ENCODE peak calls at places on chromosomes 11 and 22, in ten cellular contexts. M is upper lobe of right lung; B is body of pancreas; H is IMR-90; T is CD8-positive, alpha-beta memory T cell; F is HCT116; V is prostate gland; J is CD8-positive, alpha-beta T cell; O is colonic mucosa; U is stomach. E is an unnamed sample.

GRCh38 chr22:44846726-44847275 is 94.4 kb downstream of the ARHGAP8 start:
- DNase-seq in U (no peak), T (no peak), V (no peak), O (no peak), B (no peak), J (no peak), H (no peak), M (no peak), F (no peak), E (no peak)

GRCh38 chr11:83392556-83392955 is 106.4 kb upstream of the CCDC90B start:
- DNase-seq in U (no peak), J (no peak), V (no peak), B (no peak), T (no peak), F (no peak), O (no peak), H (no peak), M (no peak), E (no peak)

GRCh38 chr22:47940211-47940610 is 1177.8 kb downstream of the TBC1D22A start:
- DNase-seq in U (no peak), M (no peak), F (no peak), J (no peak), H (no peak), T (no peak), O (no peak), B (no peak), V (no peak), E (no peak)

GRCh38 chr11:79083346-79083745 is 357.5 kb downstream of the TENM4 start:
- DNase-seq in U (no peak), O (no peak), M (no peak), T (no peak), V (no peak), F (no peak), H (peak; percentile 26), J (no peak), B (no peak), E (no peak)

GRCh38 chr11:134275534-134276395 is at the start of gene GLB1L3:
- DNase-seq in F (no peak), M (peak; percentile 71), U (no peak), T (peak; percentile 62), B (peak; percentile 25), V (peak; percentile 32), H (no peak), J (peak; percentile 77), O (no peak), E (no peak)

GRCh38 chr11:77278595-77279506 is 22.6 kb downstream of the GDPD4 start:
- DNase-seq in M (no peak), F (no peak), H (peak; percentile 70), B (no peak), V (no peak), O (no peak), U (no peak), T (no peak), J (no peak), E (no peak)

GRCh38 chr11:71163371-71163770 is 89.0 kb downstream of the SHANK2 start:
- DNase-seq in H (no peak), B (no peak), J (no peak), T (no peak), O (no peak), V (no peak), M (no peak), F (no peak), U (no peak), E (no peak)

GRCh38 chr11:94452988-94453387 is 40.7 kb downstream of the MRE11 start:
- DNase-seq in T (no peak), J (no peak), B (no peak), M (no peak), U (no peak), V (no peak), O (no peak), F (no peak), H (no peak), E (no peak)

GRCh38 chr22:41288245-41288946 is 2.4 kb upstream of the RANGAP1 start:
- DNase-seq in M (no peak), H (peak; percentile 88), B (peak; percentile 59), U (peak; percentile 37), F (peak; percentile 74), J (no peak), V (peak; percentile 80), O (peak; percentile 76), T (no peak), E (peak; percentile 59)

GRCh38 chr11:75431533-75432525 is 1.2 kb downstream of the KLHL35 start:
- DNase-seq in H (no peak), U (no peak), B (no peak), J (no peak), T (no peak), F (no peak), V (no peak), M (no peak), O (peak; percentile 32), E (no peak)

GRCh38 chr11:75430692-75431532 is 2.1 kb downstream of the KLHL35 start:
- DNase-seq in U (no peak), J (no peak), V (no peak), F (no peak), H (no peak), M (no peak), T (no peak), B (no peak), O (no peak), E (no peak)

GRCh38 chr11:75433443-75433842 is 440 bp upstream of the KLHL35 start:
- DNase-seq in B (no peak), H (no peak), M (no peak), V (no peak), U (no peak), F (no peak), T (no peak), O (no peak), J (no peak), E (no peak)

GRCh38 chr11:75434051-75434450 is 1.0 kb upstream of the KLHL35 start:
- DNase-seq in J (no peak), O (no peak), U (no peak), B (no peak), V (no peak), F (no peak), T (no peak), H (no peak), M (no peak), E (no peak)

DNA sequence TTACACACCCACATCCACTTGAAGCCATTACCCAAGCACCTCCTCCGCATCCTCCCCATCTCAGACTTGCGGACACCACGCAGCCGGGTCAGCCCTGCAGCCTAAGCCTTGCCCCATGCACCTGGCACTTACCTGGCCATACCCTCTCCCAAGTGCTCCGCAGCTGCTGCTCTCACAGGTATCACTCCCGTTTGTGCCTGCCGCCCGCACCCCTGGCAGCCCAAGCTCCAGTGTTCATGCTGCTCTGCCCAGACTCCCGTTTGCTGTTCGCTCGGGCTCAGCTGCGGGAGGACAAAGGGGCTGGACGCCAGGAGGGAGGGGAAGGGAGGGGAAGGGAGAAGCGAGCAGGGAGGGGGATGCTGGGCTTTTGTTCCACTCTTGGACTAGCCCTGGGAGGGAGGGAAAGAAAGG is at the start of gene KLHL35:
- DNase-seq in U (no peak), F (no peak), J (no peak), V (no peak), H (no peak), T (no peak), M (no peak), O (no peak), B (no peak), E (no peak)
- H3K27me3 ChIP-seq in U (no peaks in the 10 kb centered on the region), F (no peaks in the 10 kb centered on the region), J (peaks cover 11% of the 10 kb centered on the region), V (peaks cover 6% of the 10 kb centered on the region), H (peaks cover 36% of the 10 kb centered on the region), T (peaks cover 13% of the 10 kb centered on the region), M (peaks cover 13% of the 10 kb centered on the region), O (peaks cover 38% of the 10 kb centered on the region), B (no peaks in the 10 kb centered on the region), E (peaks cover 56% of the 10 kb centered on the region)

DNA sequence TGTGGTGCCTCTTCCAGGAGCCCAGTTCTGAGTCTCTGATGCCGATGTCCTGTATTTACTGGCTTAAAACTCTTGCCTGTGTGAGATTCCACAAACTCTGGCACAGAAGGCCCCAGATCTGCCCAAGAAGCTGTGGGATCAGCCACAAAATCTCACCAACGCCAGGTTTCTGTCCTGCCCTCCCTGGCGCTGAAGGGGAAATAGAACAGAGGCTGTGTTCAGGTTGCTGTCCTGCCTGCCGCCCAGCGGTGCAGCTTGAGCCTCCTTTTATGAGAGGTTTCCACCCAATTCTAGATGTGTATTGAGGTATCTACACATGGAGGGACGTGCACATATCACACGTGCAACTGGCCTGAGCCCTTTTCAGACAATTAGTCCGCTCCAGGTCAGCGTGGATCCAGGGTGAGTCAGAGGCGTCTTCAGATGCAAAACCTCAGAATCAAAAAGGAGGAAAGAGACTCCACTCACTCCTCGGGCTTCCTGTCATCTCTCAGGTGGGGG is 2.2 kb downstream of the TMEM80 start:
- DNase-seq in H (peak; percentile 76), M (no peak), O (no peak), B (no peak), F (no peak), V (no peak), T (no peak), J (no peak), U (no peak), E (no peak)
- H3K4me3 ChIP-seq in H (no peak overlapping the region), M (no peak overlapping the region), O (no peak overlapping the region), B (no peak overlapping the region), F (no peak overlapping the region), V (no peak overlapping the region), T (no peak overlapping the region), J (no peak overlapping the region), U (no peak overlapping the region), E (no peak overlapping the region)

GRCh38 chr22:22949953-22950352 is 62.3 kb downstream of the IGLL5 start:
- DNase-seq in M (no peak), B (no peak), V (no peak), T (no peak), H (no peak), F (no peak), J (no peak), O (no peak), U (no peak), E (no peak)
- H3K27me3 ChIP-seq in M (peaks cover 33% of the 10 kb centered on the region), B (no peaks in the 10 kb centered on the region), V (no peaks in the 10 kb centered on the region), T (no peaks in the 10 kb centered on the region), H (peaks cover 10% of the 10 kb centered on the region), F (peaks cover 5% of the 10 kb centered on the region), J (no peaks in the 10 kb centered on the region), O (no peaks in the 10 kb centered on the region), U (no peaks in the 10 kb centered on the region), E (peaks cover 15% of the 10 kb centered on the region)

DNA sequence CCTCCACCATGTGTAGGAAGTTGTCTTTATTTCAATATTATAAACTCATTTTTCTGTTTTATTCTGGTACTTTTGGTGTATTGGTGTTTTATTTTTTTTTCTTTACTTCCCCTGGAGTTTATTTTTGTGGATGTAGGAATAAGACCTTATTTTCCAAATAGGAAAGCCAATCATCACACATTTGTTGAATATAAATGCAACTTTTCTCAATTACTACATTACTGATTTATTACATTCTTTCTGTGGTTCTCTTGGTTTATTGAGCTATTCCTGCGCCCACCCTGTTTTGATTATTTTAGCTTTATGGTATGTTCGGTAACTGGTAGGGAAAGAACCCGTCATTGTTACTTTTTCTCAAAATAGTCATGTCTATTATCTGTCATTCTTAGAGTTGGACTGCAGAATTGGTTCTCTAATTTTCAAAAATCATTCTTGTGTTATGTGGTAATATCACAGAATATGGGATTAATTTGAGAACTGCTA is 3.6 kb downstream of the IGLL5 start:
- DNase-seq in J (no peak), B (no peak), V (no peak), F (no peak), M (no peak), T (no peak), O (no peak), H (no peak), U (no peak), E (no peak)
- H3K4me3 ChIP-seq in J (no peak overlapping the region), B (no peak overlapping the region), V (no peak overlapping the region), F (no peak overlapping the region), M (no peak overlapping the region), T (no peak overlapping the region), O (no peak overlapping the region), H (no peak overlapping the region), U (no peak overlapping the region), E (no peak overlapping the region)

GRCh38 chr11:68687986-68688385 is 3.6 kb downstream of the GAL start:
- DNase-seq in U (no peak), O (no peak), H (no peak), J (no peak), V (no peak), M (peak; percentile 62), T (no peak), F (no peak), B (no peak), E (no peak)
- H3K27me3 ChIP-seq in U (peaks cover 15% of the 10 kb centered on the region), O (peaks cover 31% of the 10 kb centered on the region), H (peaks cover 59% of the 10 kb centered on the region), J (peaks cover 16% of the 10 kb centered on the region), V (peaks cover 5% of the 10 kb centered on the region), M (peaks cover 33% of the 10 kb centered on the region), T (peaks cover 14% of the 10 kb centered on the region), F (no peaks in the 10 kb centered on the region), B (no peaks in the 10 kb centered on the region), E (peaks cover 36% of the 10 kb centered on the region)

E was measured in AG04450.